ENCODE peak calls at places on chromosomes 6 and 20, in eight cellular contexts. E is breast epithelium, O is cardiac muscle cell, U is SJSA1, S is SK-N-SH, J is AG04450, W is Peyer's patch, K is adrenal gland. C is an unnamed sample.

GRCh38 chr20:43564993-43565757 is 6.3 kb downstream of the SGK2 start:
- DNase-seq in K (no peak), S (no peak), W (no peak), E (no peak), O (peak), J (no peak), U (no peak), C (no peak)

GRCh38 chr6:148464319-148465010 is 121.8 kb downstream of the SASH1 start:
- DNase-seq in U (peak), W (peak), E (peak), O (peak), J (no peak), K (peak), S (peak), C (peak)

GRCh38 chr20:1423625-1424106 is 30.8 kb upstream of the FKBP1A start:
- DNase-seq in K (peak), U (no peak), S (no peak), E (no peak), W (peak), J (no peak), O (peak), C (peak)

GRCh38 chr6:90477366-90477765 is 109.5 kb downstream of the MAP3K7 start:
- DNase-seq in J (no peak), S (no peak), U (no peak), W (no peak), O (no peak), E (peak), K (peak), C (no peak)

GRCh38 chr20:15584507-15584906 is 988.7 kb downstream of the KIF16B start:
- DNase-seq in S (no peak), U (no peak), K (no peak), E (no peak), W (no peak), O (no peak), J (no peak), C (no peak)

GRCh38 chr6:111737065-111737521 is 131.4 kb upstream of the TRAF3IP2 start:
- DNase-seq in U (peak), W (no peak), S (no peak), K (no peak), O (no peak), E (no peak), J (no peak), C (no peak)

GRCh38 chr6:134240664-134241431 is 77.1 kb downstream of the SGK1 start:
- DNase-seq in S (no peak), O (no peak), W (no peak), K (peak), J (no peak), E (peak), U (no peak), C (peak)

GRCh38 chr6:155485756-155486155 is 30.1 kb upstream of the NOX3 start:
- DNase-seq in E (no peak), K (no peak), S (no peak), W (no peak), J (no peak), O (no peak), U (no peak), C (no peak)

GRCh38 chr20:35523298-35523888 is 6.1 kb downstream of the C20orf173 start:
- DNase-seq in U (no peak), J (no peak), K (peak), W (no peak), O (no peak), E (no peak), S (peak), C (peak)

GRCh38 chr6:7264686-7265384 is 48.2 kb downstream of the SSR1 start:
- DNase-seq in S (no peak), J (no peak), E (no peak), W (no peak), U (no peak), O (no peak), K (no peak), C (no peak)

GRCh38 chr20:64113444-64113775 is 6.0 kb upstream of the NPBWR2 start:
- DNase-seq in E (no peak), J (no peak), S (peak), U (no peak), K (no peak), O (no peak), W (peak), C (no peak)

GRCh38 chr6:101477436-101477835 is 83.9 kb downstream of the GRIK2 start:
- DNase-seq in W (no peak), S (no peak), U (no peak), E (no peak), O (no peak), K (no peak), J (no peak), C (no peak)

GRCh38 chr20:37693203-37693602 is 627 bp upstream of the CTNNBL1 start:
- DNase-seq in O (no peak), J (no peak), E (no peak), W (no peak), K (no peak), U (no peak), S (peak), C (no peak)

GRCh38 chr20:1491891-1492642 is 847 bp upstream of the SIRPB2 start:
- DNase-seq in K (no peak), U (no peak), J (no peak), E (no peak), O (no peak), S (no peak), W (no peak), C (no peak)

GRCh38 chr6:11282245-11282644 is 49.8 kb upstream of the NEDD9 start:
- DNase-seq in E (no peak), U (no peak), O (no peak), W (no peak), S (no peak), K (no peak), J (no peak), C (no peak)

GRCh38 chr6:53581161-53581560 is 36.3 kb upstream of the GCLC start:
- DNase-seq in W (no peak), U (peak), J (peak), S (no peak), O (no peak), E (no peak), K (no peak), C (no peak)

GRCh38 chr6:165915022-165915770 is 252.2 kb upstream of the PDE10A start:
- DNase-seq in U (no peak), S (no peak), W (no peak), J (no peak), E (no peak), O (no peak), K (no peak), C (no peak)

GRCh38 chr6:25248100-25248499 is 31.1 kb upstream of the CARMIL1 start:
- DNase-seq in K (no peak), E (no peak), U (no peak), S (no peak), O (no peak), J (peak), W (no peak), C (no peak)

GRCh38 chr6:89834884-89835792 is 5.5 kb downstream of the CASP8AP2 start:
- DNase-seq in W (no peak), O (no peak), J (no peak), S (no peak), E (no peak), K (no peak), U (no peak), C (no peak)

GRCh38 chr20:49925901-49926454 is 10.2 kb upstream of the RNF114 start:
- DNase-seq in E (no peak), W (no peak), K (no peak), J (no peak), S (no peak), U (no peak), O (no peak), C (no peak)

GRCh38 chr6:49934770-49935169 is 29.2 kb downstream of the DEFB114 start:
- DNase-seq in E (no peak), W (no peak), S (no peak), K (no peak), J (no peak), U (no peak), O (no peak), C (no peak)

GRCh38 chr20:4740774-4741431 is 19.2 kb downstream of the PRND start:
- DNase-seq in U (peak), W (peak), O (peak), J (no peak), E (no peak), K (peak), S (peak), C (peak)

GRCh38 chr20:31862506-31862905 is 7.8 kb downstream of the DUSP15 start:
- DNase-seq in U (no peak), S (no peak), J (no peak), W (no peak), O (no peak), K (peak), E (no peak), C (no peak)

GRCh38 chr20:11906626-11907480 is 10.8 kb upstream of the BTBD3 start:
- DNase-seq in J (no peak), E (no peak), O (no peak), W (no peak), K (no peak), S (no peak), U (no peak), C (no peak)

GRCh38 chr20:13995086-13995665 is at the start of gene MACROD2:
- DNase-seq in J (no peak), U (no peak), E (peak), K (peak), S (peak), W (peak), O (peak), C (peak)

GRCh38 chr6:160930547-160931377 is 60.8 kb upstream of the MAP3K4 start:
- DNase-seq in W (peak), U (peak), S (peak), J (peak), O (peak), K (peak), E (peak), C (peak)

GRCh38 chr6:71533939-71534379 is 245.3 kb downstream of the OGFRL1 start:
- DNase-seq in E (no peak), J (no peak), U (no peak), W (no peak), S (peak), K (no peak), O (no peak), C (no peak)

GRCh38 chr20:8331740-8332412 is 199.8 kb downstream of the PLCB1 start:
- DNase-seq in K (peak), O (no peak), W (no peak), E (no peak), J (peak), S (no peak), U (no peak), C (no peak)

GRCh38 chr6:108171918-108172516 is 6.2 kb downstream of the NR2E1 start:
- DNase-seq in K (no peak), J (no peak), U (no peak), S (no peak), W (no peak), E (no peak), O (no peak), C (no peak)

GRCh38 chr6:44012078-44012493 is 115.2 kb downstream of the MRPL14 start:
- DNase-seq in U (peak), E (no peak), J (peak), S (no peak), W (no peak), K (no peak), O (no peak), C (peak)

GRCh38 chr20:38870733-38871559 is 55.3 kb upstream of the FAM83D start:
- DNase-seq in O (no peak), E (no peak), W (no peak), K (no peak), S (no peak), J (no peak), U (no peak), C (peak)

GRCh38 chr6:126380072-126380583 is 40.2 kb downstream of the CENPW start:
- DNase-seq in E (no peak), O (no peak), U (no peak), S (no peak), J (no peak), K (no peak), W (no peak), C (no peak)

GRCh38 chr6:138297761-138298298 is 79.5 kb upstream of the PBOV1 start:
- DNase-seq in K (no peak), E (no peak), O (no peak), W (no peak), S (no peak), J (no peak), U (no peak), C (no peak)

GRCh38 chr6:142857609-142858195 is 87.3 kb downstream of the HIVEP2 start:
- DNase-seq in E (no peak), U (no peak), S (no peak), O (no peak), J (no peak), W (no peak), K (no peak), C (no peak)

GRCh38 chr20:23634985-23635767 is 2.6 kb downstream of the CST3 start:
- DNase-seq in S (no peak), E (peak), O (no peak), K (peak), J (no peak), U (no peak), W (no peak), C (peak)

GRCh38 chr20:35952480-35953410 is 1.6 kb downstream of the SCAND1 start:
- DNase-seq in S (no peak), W (no peak), K (peak), E (no peak), U (peak), J (peak), O (peak), C (peak)

GRCh38 chr6:157304840-157305675 is 18.3 kb downstream of the TMEM242 start:
- DNase-seq in O (no peak), E (no peak), W (no peak), S (no peak), U (peak), K (peak), J (no peak), C (no peak)
- H3K27ac ChIP-seq in O (no peak), E (no peak), W (peak), S (peak), U (no peak), K (peak), J (peak), C (no peak)

GRCh38 chr6:129632081-129632758 is 77.8 kb downstream of the ARHGAP18 start:
- DNase-seq in S (no peak), U (no peak), O (no peak), K (no peak), E (no peak), W (no peak), J (no peak), C (no peak)
- H3K27ac ChIP-seq in S (no peak), U (no peak), O (no peak), K (no peak), E (no peak), W (no peak), J (no peak), C (no peak)

DNA sequence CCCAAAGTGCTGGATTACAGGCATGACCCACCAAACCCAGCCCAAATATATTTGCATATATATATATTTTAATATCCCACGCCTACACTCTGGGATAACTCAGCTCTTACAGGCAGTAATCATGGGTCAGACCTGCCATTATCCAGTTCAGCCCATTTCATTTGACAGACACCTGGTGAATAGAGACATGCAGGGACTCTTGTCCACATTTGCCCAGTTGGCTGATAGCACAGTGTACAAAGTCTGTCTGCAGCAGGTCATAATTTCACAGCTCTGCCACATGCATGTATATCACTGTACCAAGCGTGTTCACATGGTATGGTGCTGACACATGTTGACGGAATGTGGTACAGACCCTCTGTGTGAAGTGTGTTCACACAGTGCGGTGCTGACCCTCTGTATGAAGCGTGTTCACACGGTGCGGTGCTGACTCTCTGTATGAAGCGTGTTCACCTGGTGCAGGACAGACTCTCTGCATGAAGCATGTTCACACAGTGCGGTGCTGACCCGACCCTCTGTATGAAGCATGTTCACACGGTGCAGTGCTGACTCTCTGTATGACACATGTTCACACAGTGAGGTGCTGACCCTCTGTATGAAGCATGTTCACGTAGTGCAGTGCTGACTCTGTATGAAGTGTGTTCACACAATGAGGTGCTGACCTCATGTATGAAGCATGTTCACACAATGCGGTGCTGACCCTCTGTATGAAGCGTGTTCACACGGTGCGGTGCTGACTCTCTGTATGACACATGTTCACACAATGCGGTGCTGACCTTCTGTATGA is 10.3 kb upstream of the SERPINB1 start:
- DNase-seq in E (no peak), S (no peak), W (peak), O (no peak), J (no peak), K (no peak), U (no peak), C (no peak)
- H3K27ac ChIP-seq in E (no peak), S (no peak), W (no peak), O (no peak), J (no peak), K (no peak), U (peak), C (peak)

GRCh38 chr6:56040875-56041274 is 165.5 kb upstream of the BMP5 start:
- DNase-seq in U (no peak), O (no peak), E (no peak), K (no peak), S (no peak), W (no peak), J (no peak), C (no peak)

GRCh38 chr6:56043761-56044160 is 168.4 kb upstream of the BMP5 start:
- DNase-seq in O (no peak), J (no peak), W (no peak), K (no peak), S (no peak), E (no peak), U (no peak), C (no peak)

GRCh38 chr6:56041591-56041990 is 166.2 kb upstream of the BMP5 start:
- DNase-seq in W (no peak), K (no peak), U (no peak), S (no peak), E (no peak), J (no peak), O (no peak), C (no peak)

GRCh38 chr6:56040271-56040670 is 164.9 kb upstream of the BMP5 start:
- DNase-seq in S (no peak), J (no peak), K (no peak), O (no peak), E (no peak), U (no peak), W (no peak), C (no peak)

DNA sequence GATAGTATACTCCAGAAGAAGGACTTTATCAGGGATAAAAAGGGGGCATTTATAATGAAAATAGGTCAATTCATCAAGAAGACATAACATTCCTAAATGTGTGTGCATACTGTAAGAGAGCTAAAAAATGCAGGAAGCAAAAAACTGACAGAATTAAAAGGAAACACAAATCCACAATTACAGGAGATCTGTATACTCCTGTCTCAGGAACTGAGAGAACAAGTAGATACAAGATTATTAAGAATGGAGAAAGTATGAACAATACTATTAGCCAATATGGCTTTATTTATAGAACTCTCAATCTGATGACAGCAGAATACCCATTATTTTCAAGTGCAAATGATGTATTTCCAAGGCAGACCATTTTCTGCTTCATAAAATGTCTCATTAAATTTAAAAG is 167.7 kb upstream of the BMP5 start:
- DNase-seq in W (no peak), J (no peak), E (no peak), O (no peak), S (no peak), U (no peak), K (no peak), C (no peak)
- H3K27ac ChIP-seq in W (no peak), J (no peak), E (no peak), O (no peak), S (no peak), U (no peak), K (no peak), C (no peak)

GRCh38 chr20:10863337-10864060 is 189.7 kb upstream of the JAG1 start:
- DNase-seq in S (no peak), O (no peak), W (no peak), E (no peak), U (peak), J (peak), K (peak), C (peak)
- H3K27ac ChIP-seq in S (peak), O (no peak), W (peak), E (no peak), U (peak), J (peak), K (no peak), C (peak)